ENCODE peak calls at places on chromosomes 13 and 19, in ten cellular contexts. P, L, E, B, C, U, H, I, S and D are unnamed samples.

GRCh38 chr19:20928371-20928770 is 5.3 kb downstream of the ZNF85 start:
- DNase-seq in E (no peak), C (no peak), I (no peak), L (no peak), P (no peak), B (no peak), H (peak), U (no peak), S (no peak), D (no peak)

GRCh38 chr13:20121154-20121515 is 39.7 kb downstream of the GJA3 start:
- DNase-seq in C (no peak), H (no peak), P (no peak), U (no peak), E (no peak), S (peak), B (no peak), I (no peak), L (no peak), D (no peak)

GRCh38 chr13:73849292-73849691 is 284.9 kb downstream of the KLF12 start:
- DNase-seq in P (no peak), U (peak), I (no peak), C (no peak), S (peak), E (peak), L (no peak), H (peak), B (no peak), D (peak)

GRCh38 chr19:14150041-14150769 is 13.8 kb upstream of the ASF1B start:
- DNase-seq in E (no peak), C (no peak), I (no peak), L (no peak), U (no peak), H (no peak), P (no peak), S (no peak), B (no peak), D (no peak)

GRCh38 chr19:7534531-7534980 is 961 bp upstream of the PNPLA6 start:
- DNase-seq in S (peak), I (peak), H (peak), C (no peak), L (no peak), U (no peak), E (peak), B (peak), P (no peak), D (peak)

GRCh38 chr19:2117215-2117960 is 20.7 kb downstream of the IZUMO4 start:
- DNase-seq in E (no peak), C (no peak), L (no peak), H (no peak), B (no peak), U (no peak), P (no peak), S (no peak), I (no peak), D (no peak)

GRCh38 chr19:58227964-58228583 is 640 bp upstream of the ZNF544 start:
- DNase-seq in S (no peak), P (no peak), I (no peak), E (peak), U (no peak), C (no peak), L (no peak), B (no peak), H (no peak), D (no peak)

GRCh38 chr13:47148543-47148942 is 251.7 kb upstream of the HTR2A start:
- DNase-seq in L (no peak), C (no peak), B (no peak), E (no peak), I (no peak), H (no peak), S (no peak), U (no peak), P (no peak), D (no peak)

GRCh38 chr19:44851427-44851826 is 5.3 kb downstream of the NECTIN2 start:
- DNase-seq in C (no peak), I (no peak), U (no peak), B (no peak), L (no peak), S (no peak), H (no peak), E (no peak), P (no peak), D (no peak)